ENCODE peak calls at places on chromosomes 13 and 19, in four cellular contexts. C is heart left ventricle, O is fibroblast of lung, A is esophagus muscularis mucosa. Q is an unnamed sample. For H3K4me1 and H3K36me3, the result is how much of the 10 kb centered on the place peaks cover.

GRCh38 chr13:111409413-111409812 is 89.0 kb downstream of the TEX29 start:
- DNase-seq in A (no peak), C (no peak), O (no peak), Q (no peak)

GRCh38 chr13:31191748-31192147 is 8.0 kb upstream of the B3GLCT start:
- DNase-seq in A (no peak), C (no peak), O (no peak), Q (no peak)

GRCh38 chr13:24625324-24625723 is 54.9 kb upstream of the ATP12A start:
- DNase-seq in O (no peak), A (no peak), C (no peak), Q (no peak)

GRCh38 chr19:47573076-47574026 is at the start of gene ZNF541:
- DNase-seq in A (no peak), O (peak), C (peak), Q (peak)

GRCh38 chr19:34172661-34173144 is 399 bp downstream of the LSM14A start:
- DNase-seq in C (peak), A (no peak), O (no peak), Q (peak)

GRCh38 chr19:49473868-49474544 is at the start of gene FLT3LG:
- DNase-seq in O (peak), C (peak), A (peak), Q (peak)

GRCh38 chr19:15810335-15810734 is 5.1 kb downstream of the OR10H1 start:
- DNase-seq in C (no peak), O (no peak), A (no peak), Q (no peak)

GRCh38 chr19:29680447-29680846 is 15.2 kb downstream of the PLEKHF1 start:
- DNase-seq in O (no peak), C (no peak), A (no peak), Q (no peak)

GRCh38 chr13:23673354-23673753 is 103.1 kb downstream of the TNFRSF19 start:
- DNase-seq in O (peak), C (no peak), A (peak), Q (no peak)

GRCh38 chr13:42707596-42707995 is 73.8 kb upstream of the FAM216B start:
- DNase-seq in O (peak), A (no peak), C (no peak), Q (no peak)

GRCh38 chr13:46495066-46495465 is 57.9 kb upstream of the LRCH1 start:
- DNase-seq in A (no peak), C (no peak), O (no peak), Q (no peak)

GRCh38 chr13:113812140-113813036 is 51.5 kb downstream of the GAS6 start:
- DNase-seq in O (no peak), C (no peak), A (no peak), Q (no peak)

GRCh38 chr13:113106666-113107065 is 1.1 kb downstream of the F7 start:
- DNase-seq in O (no peak), A (no peak), C (no peak), Q (no peak)

GRCh38 chr19:17302391-17303166 is 646 bp downstream of the ABHD8 start:
- DNase-seq in A (no peak), O (no peak), C (no peak), Q (no peak)

GRCh38 chr13:80040219-80040976 is 300.5 kb downstream of the SPRY2 start:
- DNase-seq in C (no peak), O (peak), A (no peak), Q (no peak)

GRCh38 chr13:106296723-106297122 is 238.7 kb downstream of the EFNB2 start:
- DNase-seq in O (peak), C (no peak), A (no peak), Q (no peak)

GRCh38 chr19:5814123-5814839 is 9.4 kb downstream of the NRTN start:
- DNase-seq in A (no peak), C (no peak), O (no peak), Q (no peak)

GRCh38 chr19:383922-384800 is 24.8 kb downstream of the C2CD4C start:
- DNase-seq in C (no peak), A (no peak), O (no peak), Q (no peak)

GRCh38 chr13:111531505-111531904 is 211.1 kb downstream of the TEX29 start:
- DNase-seq in O (peak), A (no peak), C (no peak), Q (no peak)

GRCh38 chr19:30719991-30720329 is 347.8 kb downstream of the ZNF536 start:
- DNase-seq in A (no peak), O (peak), C (peak), Q (no peak)

GRCh38 chr13:66558511-66558910 is 671.6 kb downstream of the PCDH9 start:
- DNase-seq in A (no peak), C (no peak), O (peak), Q (no peak)

GRCh38 chr19:19997656-19998268 is 41.5 kb downstream of the ZNF682 start:
- DNase-seq in A (no peak), O (no peak), C (peak), Q (no peak)

GRCh38 chr19:49133621-49134454 is 14.5 kb downstream of the PPFIA3 start:
- DNase-seq in A (no peak), O (peak), C (peak), Q (no peak)

GRCh38 chr13:93977986-93978385 is 501.5 kb downstream of the DCT start:
- DNase-seq in O (no peak), C (no peak), A (no peak), Q (no peak)

GRCh38 chr13:95156208-95156607 is 145.0 kb downstream of the ABCC4 start:
- DNase-seq in A (no peak), C (no peak), O (peak), Q (no peak)

GRCh38 chr13:34356686-34357434 is 538.9 kb downstream of the RFC3 start:
- DNase-seq in C (no peak), O (no peak), A (peak), Q (no peak)

GRCh38 chr19:35208121-35208520 is 20.4 kb downstream of the FAM187B start:
- DNase-seq in O (no peak), A (no peak), C (no peak), Q (no peak)

GRCh38 chr19:13758795-13759194 is 5.5 kb upstream of the MRI1 start:
- DNase-seq in A (no peak), C (no peak), O (no peak), Q (no peak)

GRCh38 chr13:100789481-100789880 is 114.9 kb upstream of the TMTC4 start:
- DNase-seq in O (no peak), C (no peak), A (no peak), Q (no peak)

GRCh38 chr19:13117772-13118423 is at the start of gene NACC1:
- DNase-seq in O (peak), A (no peak), C (peak), Q (peak)

GRCh38 chr13:50842711-50843255 is 709 bp downstream of the DLEU7 start:
- DNase-seq in C (no peak), O (no peak), A (no peak), Q (no peak)

GRCh38 chr19:10086032-10086903 is at the start of gene SHFL:
- DNase-seq in O (peak), A (no peak), C (peak), Q (peak)

GRCh38 chr19:10085641-10086031 is 481 bp upstream of the SHFL start:
- DNase-seq in O (no peak), A (no peak), C (no peak), Q (no peak)

GRCh38 chr19:10084803-10085202 is 1.3 kb upstream of the SHFL start:
- DNase-seq in C (no peak), A (no peak), O (no peak), Q (no peak)

GRCh38 chr19:10087296-10088061 is 1.4 kb downstream of the SHFL start:
- DNase-seq in C (no peak), A (no peak), O (no peak), Q (no peak)

GRCh38 chr19:10086904-10087256 is 763 bp downstream of the SHFL start:
- DNase-seq in O (no peak), A (no peak), C (no peak), Q (no peak)
- H3K4me1 ChIP-seq in O (under half), A (under half), C (under half), Q (under half)

GRCh38 chr19:58134244-58134643 is 16.3 kb downstream of the ZNF329 start:
- DNase-seq in C (no peak), O (no peak), A (no peak), Q (no peak)

GRCh38 chr19:58128041-58128685 is 22.4 kb downstream of the ZNF329 start:
- DNase-seq in O (no peak), A (no peak), C (no peak), Q (no peak)

GRCh38 chr19:58123354-58123753 is 25.3 kb upstream of the ZSCAN18 start:
- DNase-seq in O (no peak), A (no peak), C (no peak), Q (no peak)

GRCh38 chr19:58129284-58129683 is 21.3 kb downstream of the ZNF329 start:
- DNase-seq in O (no peak), A (no peak), C (no peak), Q (no peak)
- H3K36me3 ChIP-seq in O (under half), A (half or more), C (under half), Q (half or more)

GRCh38 chr13:99282264-99283231 is 24.4 kb upstream of the GPR18 start:
- DNase-seq in C (no peak), O (no peak), A (no peak), Q (no peak)
- H3K4me1 ChIP-seq in C (under half), O (under half), A (half or more), Q (under half)

GRCh38 chr19:1621574-1621973 is 16.3 kb upstream of the UQCR11 start:
- DNase-seq in O (no peak), A (no peak), C (no peak), Q (no peak)

GRCh38 chr19:1622541-1622940 is 17.3 kb upstream of the UQCR11 start:
- DNase-seq in O (no peak), A (no peak), C (no peak), Q (no peak)

GRCh38 chr19:1619703-1620102 is 14.4 kb upstream of the UQCR11 start:
- DNase-seq in C (no peak), A (no peak), O (no peak), Q (no peak)

GRCh38 chr19:1622007-1622406 is 16.7 kb upstream of the UQCR11 start:
- DNase-seq in O (no peak), C (no peak), A (no peak), Q (no peak)

DNA sequence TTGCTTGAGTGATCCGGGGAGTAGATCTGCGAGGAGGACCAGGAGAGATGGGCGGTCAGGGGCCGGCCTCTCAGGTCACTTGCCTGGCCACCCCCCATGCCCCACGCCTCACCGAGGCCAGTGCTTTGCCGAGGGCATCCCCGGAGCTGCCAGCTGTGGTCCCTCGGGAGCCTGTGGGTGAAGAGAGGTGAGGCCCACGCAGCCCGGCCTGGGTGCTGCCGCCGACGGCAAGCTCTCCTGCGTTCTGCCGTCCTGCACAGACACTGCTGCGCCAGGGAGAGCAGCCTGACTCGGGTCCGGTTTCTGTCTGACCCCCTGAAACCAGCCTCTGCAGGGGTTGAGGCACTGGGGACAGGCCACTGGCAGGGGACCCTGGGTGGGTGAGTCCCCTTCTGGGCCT is 15.8 kb upstream of the UQCR11 start:
- DNase-seq in A (no peak), C (no peak), O (no peak), Q (no peak)
- H3K36me3 ChIP-seq in A (half or more), C (under half), O (under half), Q (half or more)

GRCh38 chr19:18499055-18499775 is 22.7 kb downstream of the ELL start:
- DNase-seq in C (no peak), O (no peak), A (no peak), Q (no peak)

GRCh38 chr19:18501351-18501750 is 20.5 kb downstream of the ELL start:
- DNase-seq in O (no peak), C (no peak), A (no peak), Q (no peak)

GRCh38 chr19:18501832-18502231 is 20.0 kb downstream of the ELL start:
- DNase-seq in A (no peak), C (peak), O (no peak), Q (peak)

GRCh38 chr19:18500820-18501219 is 21.1 kb downstream of the ELL start:
- DNase-seq in A (no peak), O (no peak), C (peak), Q (peak)

DNA sequence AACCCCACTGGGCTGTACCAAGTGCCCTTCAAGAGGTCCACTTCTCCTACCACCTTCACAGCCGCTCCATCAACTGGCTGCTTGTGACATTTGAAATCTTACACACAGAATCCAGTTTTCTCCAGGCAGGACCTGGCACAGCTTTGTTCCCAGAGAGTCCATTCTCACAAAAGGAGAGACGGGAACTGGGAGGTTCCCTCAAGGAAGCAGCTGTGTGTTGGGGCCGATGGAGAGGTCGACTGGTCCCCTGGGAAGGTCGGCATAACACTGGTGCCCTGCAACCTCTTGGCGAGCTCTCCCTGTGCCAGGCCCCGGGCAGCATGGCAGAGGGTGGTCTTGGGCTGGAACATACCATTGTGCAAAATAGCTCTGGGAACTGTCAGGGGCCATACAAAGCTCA is 21.5 kb downstream of the ELL start:
- DNase-seq in O (no peak), A (no peak), C (peak), Q (no peak)
- H3K4me1 ChIP-seq in O (under half), A (half or more), C (half or more), Q (under half)

GRCh38 chr19:3907626-3908265 is 25.1 kb upstream of the NMRK2 start:
- DNase-seq in O (no peak), C (no peak), A (no peak), Q (no peak)
- H3K36me3 ChIP-seq in O (under half), C (under half), A (under half), Q (under half)

GRCh38 chr13:26498524-26499208 is 58.8 kb upstream of the WASF3 start:
- DNase-seq in A (no peak), C (no peak), O (peak), Q (no peak)

GRCh38 chr13:26497991-26498423 is 59.5 kb upstream of the WASF3 start:
- DNase-seq in C (no peak), A (no peak), O (peak), Q (no peak)

GRCh38 chr13:26502826-26503225 is 54.7 kb upstream of the WASF3 start:
- DNase-seq in C (peak), A (no peak), O (peak), Q (peak)

GRCh38 chr13:26499209-26499601 is 58.3 kb upstream of the WASF3 start:
- DNase-seq in C (no peak), O (no peak), A (no peak), Q (no peak)

DNA sequence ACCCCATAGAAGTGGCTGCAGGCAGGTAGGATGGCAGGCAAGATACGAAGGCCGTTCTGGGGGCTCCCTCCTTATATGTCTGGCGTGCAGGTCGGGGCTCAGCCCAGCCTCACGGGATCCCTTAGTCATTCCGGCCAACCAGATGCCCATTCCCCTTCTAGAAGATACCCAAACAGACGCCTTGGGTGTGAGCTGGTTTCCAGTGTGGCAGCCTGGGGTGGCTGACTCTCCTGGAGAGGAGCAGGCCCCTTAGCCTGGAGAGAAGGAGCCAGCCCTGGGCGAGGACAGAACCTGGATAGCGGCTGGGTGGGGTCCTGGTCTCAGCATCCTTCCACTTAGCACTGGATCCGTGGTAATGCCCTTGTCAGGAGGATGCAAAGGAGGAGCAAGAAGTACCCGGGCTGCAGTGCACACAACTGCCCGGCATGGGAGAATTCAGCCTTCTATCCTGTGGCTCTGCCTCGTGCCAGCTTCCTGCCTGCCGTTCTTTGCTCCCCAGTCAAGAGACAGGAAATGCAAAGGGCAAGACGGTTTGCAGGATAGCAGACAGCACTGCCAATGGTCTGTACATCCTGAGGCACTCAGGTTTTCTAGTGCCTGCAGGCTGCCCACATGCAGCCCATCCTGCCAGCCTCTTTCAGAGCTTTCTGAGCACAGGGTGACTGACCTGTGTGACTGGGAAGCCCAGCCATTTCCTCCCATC is 56.7 kb upstream of the WASF3 start:
- DNase-seq in C (no peak), O (no peak), A (no peak), Q (no peak)
- H3K4me1 ChIP-seq in C (under half), O (under half), A (under half), Q (under half)

DNA sequence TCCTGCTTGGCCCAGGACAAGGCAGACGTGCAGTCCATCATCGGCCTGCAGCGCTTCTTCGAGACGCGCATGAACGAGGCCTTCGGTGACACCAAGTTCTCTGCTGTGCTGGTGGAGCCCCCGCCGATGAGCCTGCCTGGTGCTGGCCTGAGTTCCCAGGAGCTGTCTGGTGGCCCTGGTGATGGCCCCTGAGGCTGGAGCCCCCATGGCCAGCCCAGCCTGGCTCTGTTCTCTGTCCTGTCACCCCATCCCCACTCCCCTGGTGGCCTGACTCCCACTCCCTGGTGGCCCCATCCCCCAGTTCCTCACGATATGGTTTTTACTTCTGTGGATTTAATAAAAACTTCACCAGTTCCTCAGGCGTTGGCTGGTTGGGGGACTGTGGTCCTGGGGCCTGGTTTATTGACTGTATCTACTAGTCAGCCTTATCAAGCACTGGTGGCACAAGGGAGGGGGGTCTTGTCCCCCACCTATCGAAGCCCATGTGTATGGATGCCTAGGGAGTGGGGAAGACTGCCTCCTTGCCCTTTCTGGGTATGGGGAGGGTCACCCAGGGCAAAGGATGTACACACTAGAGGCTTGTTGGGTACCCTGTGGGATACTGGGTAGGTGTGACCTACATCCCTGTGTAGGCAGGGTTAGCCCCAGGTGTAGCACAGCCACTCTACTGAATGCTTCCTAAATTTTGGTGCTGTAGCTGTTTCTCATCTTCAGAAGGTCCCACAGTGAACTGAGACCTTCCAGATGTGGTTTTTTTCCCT is 4.4 kb downstream of the CHMP2A start:
- DNase-seq in C (no peak), A (no peak), O (no peak), Q (no peak)
- H3K36me3 ChIP-seq in C (under half), A (half or more), O (half or more), Q (half or more)

Q was measured in tibial artery.